ENCODE peak calls at places on chromosome 1, in seven cellular contexts. G, H, P, E, N, D and K are unnamed samples.

GRCh38 chr1:230877139-230877923 is 9.0 kb upstream of the C1orf198 start:
- DNase-seq in G (no peak), H (no peak), P (peak; percentile 36), E (no peak), N (no peak), D (no peak), K (peak; percentile 65)

GRCh38 chr1:167223144-167224103 is 2.7 kb downstream of the POU2F1 start:
- DNase-seq in G (peak; percentile 51), H (no peak), P (no peak), E (no peak), N (no peak), D (peak; percentile 31), K (peak; percentile 4)

GRCh38 chr1:10450156-10450801 is 448 bp downstream of the CORT start:
- DNase-seq in G (no peak), H (no peak), P (no peak), E (no peak), N (no peak), D (no peak), K (no peak)

GRCh38 chr1:178942285-178943218 is 71.7 kb upstream of the ANGPTL1 start:
- DNase-seq in G (no peak), H (no peak), P (no peak), E (no peak), N (no peak), D (no peak), K (no peak)

GRCh38 chr1:27606708-27607238 is 2.8 kb upstream of the AHDC1 start:
- DNase-seq in G (no peak), H (no peak), P (no peak), E (no peak), N (no peak), D (no peak), K (no peak)

GRCh38 chr1:53842347-53842746 is 4.3 kb upstream of the NDC1 start:
- DNase-seq in G (no peak), H (no peak), P (no peak), E (no peak), N (no peak), D (no peak), K (no peak)

GRCh38 chr1:89725676-89726075 is 92.8 kb downstream of the LRRC8C start:
- DNase-seq in G (no peak), H (no peak), P (no peak), E (no peak), N (no peak), D (no peak), K (no peak)

GRCh38 chr1:29502225-29502755 is 266.0 kb downstream of the PTPRU start:
- DNase-seq in G (no peak), H (no peak), P (no peak), E (no peak), N (no peak), D (no peak), K (no peak)

GRCh38 chr1:171628225-171628624 is 6.2 kb downstream of the MYOCOS start:
- DNase-seq in G (no peak), H (no peak), P (no peak), E (no peak), N (no peak), D (no peak), K (no peak)

GRCh38 chr1:54010415-54011117 is 7.4 kb downstream of the LDLRAD1 start:
- DNase-seq in G (no peak), H (no peak), P (no peak), E (no peak), N (no peak), D (no peak), K (no peak)

GRCh38 chr1:11531943-11532342 is 53.0 kb downstream of the DISP3 start:
- DNase-seq in G (no peak), H (no peak), P (no peak), E (no peak), N (no peak), D (no peak), K (no peak)

GRCh38 chr1:192805832-192806323 is 3.0 kb upstream of the RGS2 start:
- DNase-seq in G (peak; percentile 70), H (peak; percentile 73), P (peak; percentile 77), E (peak; percentile 42), N (peak; percentile 20), D (no peak), K (peak; percentile 34)

GRCh38 chr1:246036175-246036574 is 470.9 kb downstream of the SMYD3 start:
- DNase-seq in G (no peak), H (no peak), P (no peak), E (no peak), N (no peak), D (no peak), K (no peak)

GRCh38 chr1:239805888-239806772 is 285.6 kb upstream of the FMN2 start:
- DNase-seq in G (no peak), H (no peak), P (no peak), E (no peak), N (no peak), D (no peak), K (no peak)

GRCh38 chr1:163171826-163172225 is 30.9 kb downstream of the RGS5 start:
- DNase-seq in G (no peak), H (no peak), P (no peak), E (no peak), N (no peak), D (no peak), K (no peak)

GRCh38 chr1:228081578-228082259 is 789 bp upstream of the ARF1 start:
- DNase-seq in G (no peak), H (peak; percentile 37), P (no peak), E (no peak), N (no peak), D (peak; percentile 40), K (no peak)